ENCODE peak calls at places on chromosomes 2 and 18, in five cellular contexts. One of them, this sample, is unnamed.

GRCh38 chr18:35029103-35029502 is 12.1 kb upstream of the MAPRE2 start:
- DNase-seq in HepG2: no peak
- DNase-seq in GM12878: no peak
- DNase-seq in NT2/D1: no peak
- DNase-seq in H1: no peak
- DNase-seq in this sample: no peak

GRCh38 chr2:171706152-171706803 is 19.0 kb downstream of the DYNC1I2 start:
- DNase-seq in H1: no peak
- DNase-seq in NT2/D1: no peak
- DNase-seq in GM12878: no peak
- DNase-seq in HepG2: peak; percentile 34
- DNase-seq in this sample: no peak

GRCh38 chr2:227472265-227473018 is 486 bp downstream of the AGFG1 start:
- DNase-seq in NT2/D1: no peak
- DNase-seq in HepG2: no peak
- DNase-seq in GM12878: no peak
- DNase-seq in H1: no peak
- DNase-seq in this sample: peak; percentile 52

GRCh38 chr2:236507393-236508085 is 62.1 kb upstream of the ACKR3 start:
- DNase-seq in GM12878: no peak
- DNase-seq in H1: peak; percentile 50
- DNase-seq in HepG2: no peak
- DNase-seq in NT2/D1: no peak
- DNase-seq in this sample: no peak

GRCh38 chr2:136232447-136233172 is 114.7 kb upstream of the CXCR4 start:
- DNase-seq in GM12878: no peak
- DNase-seq in H1: no peak
- DNase-seq in HepG2: no peak
- DNase-seq in NT2/D1: no peak
- DNase-seq in this sample: no peak

GRCh38 chr18:66826211-66826610 is 222.3 kb upstream of the CDH19 start:
- DNase-seq in HepG2: no peak
- DNase-seq in NT2/D1: no peak
- DNase-seq in H1: no peak
- DNase-seq in GM12878: no peak
- DNase-seq in this sample: no peak

GRCh38 chr2:31339696-31340095 is 74.8 kb downstream of the XDH start:
- DNase-seq in H1: no peak
- DNase-seq in NT2/D1: no peak
- DNase-seq in GM12878: no peak
- DNase-seq in HepG2: no peak
- DNase-seq in this sample: no peak

GRCh38 chr2:235966932-235967331 is 201.3 kb downstream of the GBX2 start:
- DNase-seq in HepG2: no peak
- DNase-seq in NT2/D1: no peak
- DNase-seq in GM12878: no peak
- DNase-seq in H1: no peak
- DNase-seq in this sample: no peak

GRCh38 chr2:38948995-38949394 is 59.3 kb downstream of the ARHGEF33 start:
- DNase-seq in NT2/D1: no peak
- DNase-seq in H1: no peak
- DNase-seq in HepG2: peak; percentile 76
- DNase-seq in GM12878: no peak
- DNase-seq in this sample: no peak

GRCh38 chr2:203718087-203718486 is 11.6 kb downstream of the CD28 start:
- DNase-seq in HepG2: no peak
- DNase-seq in H1: no peak
- DNase-seq in NT2/D1: no peak
- DNase-seq in GM12878: peak; percentile 36
- DNase-seq in this sample: no peak

GRCh38 chr18:69401475-69402218 is 959 bp downstream of the DOK6 start:
- DNase-seq in GM12878: no peak
- DNase-seq in HepG2: no peak
- DNase-seq in H1: no peak
- DNase-seq in NT2/D1: no peak
- DNase-seq in this sample: peak; percentile 11

GRCh38 chr18:62672600-62672999 is 42.7 kb upstream of the PHLPP1 start:
- DNase-seq in NT2/D1: no peak
- DNase-seq in HepG2: peak; percentile 16
- DNase-seq in GM12878: no peak
- DNase-seq in H1: no peak
- DNase-seq in this sample: no peak

GRCh38 chr18:56702946-56703345 is 51.8 kb downstream of the WDR7 start:
- DNase-seq in GM12878: no peak
- DNase-seq in H1: no peak
- DNase-seq in NT2/D1: peak; percentile 3
- DNase-seq in HepG2: peak; percentile 24
- DNase-seq in this sample: peak; percentile 22

GRCh38 chr2:106183093-106183837 is 10.8 kb downstream of the UXS1 start:
- DNase-seq in H1: no peak
- DNase-seq in HepG2: no peak
- DNase-seq in NT2/D1: no peak
- DNase-seq in GM12878: no peak
- DNase-seq in this sample: no peak

GRCh38 chr2:54559593-54560145 is 103.5 kb downstream of the SPTBN1 start:
- DNase-seq in NT2/D1: no peak
- DNase-seq in GM12878: no peak
- DNase-seq in HepG2: peak; percentile 83
- DNase-seq in H1: no peak
- DNase-seq in this sample: no peak

GRCh38 chr2:230913406-230913805 is 11.6 kb downstream of the GPR55 start:
- DNase-seq in GM12878: no peak
- DNase-seq in HepG2: peak; percentile 40
- DNase-seq in H1: no peak
- DNase-seq in NT2/D1: no peak
- DNase-seq in this sample: peak; percentile 57

GRCh38 chr2:190947711-190948251 is 66.2 kb downstream of the STAT1 start:
- DNase-seq in HepG2: peak; percentile 51
- DNase-seq in H1: no peak
- DNase-seq in NT2/D1: no peak
- DNase-seq in GM12878: peak; percentile 45
- DNase-seq in this sample: no peak

DNA sequence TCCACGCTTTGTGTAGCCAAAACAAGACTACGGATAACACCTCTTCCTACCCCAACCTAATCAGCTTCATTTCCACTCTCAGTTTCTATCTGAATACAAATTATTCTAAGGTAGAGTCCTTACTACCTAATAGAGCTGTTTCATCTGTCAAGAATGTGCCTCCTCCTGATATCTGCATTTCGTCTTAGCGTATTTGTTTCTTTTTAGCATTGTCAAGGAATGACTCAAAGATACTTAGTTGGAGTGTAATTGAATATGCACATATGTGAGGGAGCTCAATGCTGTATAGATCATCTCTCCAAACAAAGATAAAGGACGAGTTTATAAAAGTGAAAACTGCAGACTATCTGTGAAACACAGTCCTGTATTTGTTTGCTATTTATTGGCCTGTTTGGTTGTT is 2059.3 kb upstream of the CELF4 start:
- DNase-seq in H1: peak; percentile 7
- DNase-seq in HepG2: no peak
- DNase-seq in GM12878: no peak
- DNase-seq in NT2/D1: no peak
- DNase-seq in this sample: no peak
- TF ChIP-seq SUZ12 in H1: no peak
- TF ChIP-seq SUZ12 in HepG2: no peak
- TF ChIP-seq SUZ12 in GM12878: no peak
- TF ChIP-seq SUZ12 in NT2/D1: no peak
- TF ChIP-seq SUZ12 in this sample: no peak

GRCh38 chr2:32947076-32947483 is 327 bp downstream of the LTBP1 start:
- DNase-seq in NT2/D1: no peak
- DNase-seq in H1: no peak
- DNase-seq in HepG2: no peak
- DNase-seq in GM12878: no peak
- DNase-seq in this sample: peak; percentile 50
- TF ChIP-seq SUZ12 in NT2/D1: no peak
- TF ChIP-seq SUZ12 in H1: no peak
- TF ChIP-seq SUZ12 in HepG2: no peak
- TF ChIP-seq SUZ12 in GM12878: no peak
- TF ChIP-seq SUZ12 in this sample: no peak

GRCh38 chr2:457287-457686 is 169.4 kb upstream of the ALKAL2 start:
- DNase-seq in GM12878: no peak
- DNase-seq in HepG2: no peak
- DNase-seq in H1: no peak
- DNase-seq in NT2/D1: no peak
- DNase-seq in this sample: no peak

GRCh38 chr2:458431-458827 is 170.5 kb upstream of the ALKAL2 start:
- DNase-seq in NT2/D1: no peak
- DNase-seq in H1: no peak
- DNase-seq in HepG2: no peak
- DNase-seq in GM12878: no peak
- DNase-seq in this sample: no peak

GRCh38 chr2:464562-465309 is 176.8 kb upstream of the ALKAL2 start:
- DNase-seq in NT2/D1: no peak
- DNase-seq in HepG2: no peak
- DNase-seq in H1: no peak
- DNase-seq in GM12878: no peak
- DNase-seq in this sample: no peak

GRCh38 chr2:457792-458430 is 170.0 kb upstream of the ALKAL2 start:
- DNase-seq in NT2/D1: no peak
- DNase-seq in GM12878: no peak
- DNase-seq in HepG2: no peak
- DNase-seq in H1: no peak
- DNase-seq in this sample: no peak

DNA sequence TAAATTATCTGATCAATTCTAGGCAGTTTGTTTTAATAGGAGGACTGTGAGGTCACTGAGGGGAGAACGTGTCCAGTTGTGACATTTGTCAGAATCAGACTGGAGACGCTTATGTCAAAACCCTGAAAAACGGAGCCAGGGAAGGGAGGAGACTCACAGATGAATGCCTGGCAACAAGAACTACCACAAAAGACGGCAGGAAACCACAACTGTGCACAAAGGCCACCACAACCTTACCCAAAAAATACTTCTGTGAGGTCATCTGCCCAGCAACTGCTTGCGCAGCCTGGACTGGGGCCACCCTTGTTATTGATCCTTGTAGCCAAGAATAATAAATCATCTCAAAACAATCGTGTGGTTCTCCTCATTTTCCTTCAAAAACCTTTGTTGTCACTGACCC is 173.0 kb upstream of the ALKAL2 start:
- DNase-seq in NT2/D1: no peak
- DNase-seq in GM12878: no peak
- DNase-seq in H1: no peak
- DNase-seq in HepG2: no peak
- DNase-seq in this sample: no peak
- TF ChIP-seq SUZ12 in NT2/D1: no peak
- TF ChIP-seq SUZ12 in GM12878: no peak
- TF ChIP-seq SUZ12 in H1: no peak
- TF ChIP-seq SUZ12 in HepG2: no peak
- TF ChIP-seq SUZ12 in this sample: no peak

GRCh38 chr2:90069290-90069894 is 1377.9 kb downstream of the RPIA start:
- DNase-seq in HepG2: peak; percentile 40
- DNase-seq in GM12878: no peak
- DNase-seq in NT2/D1: peak; percentile 51
- DNase-seq in H1: peak; percentile 56
- DNase-seq in this sample: peak; percentile 54
- TF ChIP-seq SUZ12 in HepG2: no peak
- TF ChIP-seq SUZ12 in GM12878: no peak
- TF ChIP-seq SUZ12 in NT2/D1: no peak
- TF ChIP-seq SUZ12 in H1: no peak
- TF ChIP-seq SUZ12 in this sample: no peak

DNA sequence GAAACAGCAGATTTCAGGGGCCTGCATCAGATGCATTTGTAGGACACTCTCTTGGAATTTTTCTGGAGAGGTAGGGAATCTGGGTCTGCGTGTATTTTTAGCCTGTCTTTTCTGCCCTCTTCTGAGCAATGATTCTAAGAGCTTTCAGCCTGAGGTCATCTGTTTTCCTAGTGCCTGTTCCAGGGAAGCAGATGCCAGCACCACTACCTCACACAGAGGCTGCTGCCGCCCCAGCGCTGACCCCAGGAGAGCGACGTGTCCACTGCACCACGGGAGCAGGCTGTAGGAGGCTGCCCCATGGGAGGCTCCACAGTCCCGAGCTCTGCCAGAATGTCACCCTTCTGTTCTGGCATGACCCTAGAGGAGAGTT is 316.5 kb downstream of the CYP26B1 start:
- DNase-seq in NT2/D1: no peak
- DNase-seq in HepG2: no peak
- DNase-seq in H1: no peak
- DNase-seq in GM12878: no peak
- DNase-seq in this sample: no peak
- TF ChIP-seq SUZ12 in NT2/D1: no peak
- TF ChIP-seq SUZ12 in HepG2: no peak
- TF ChIP-seq SUZ12 in H1: no peak
- TF ChIP-seq SUZ12 in GM12878: no peak
- TF ChIP-seq SUZ12 in this sample: no peak

DNA sequence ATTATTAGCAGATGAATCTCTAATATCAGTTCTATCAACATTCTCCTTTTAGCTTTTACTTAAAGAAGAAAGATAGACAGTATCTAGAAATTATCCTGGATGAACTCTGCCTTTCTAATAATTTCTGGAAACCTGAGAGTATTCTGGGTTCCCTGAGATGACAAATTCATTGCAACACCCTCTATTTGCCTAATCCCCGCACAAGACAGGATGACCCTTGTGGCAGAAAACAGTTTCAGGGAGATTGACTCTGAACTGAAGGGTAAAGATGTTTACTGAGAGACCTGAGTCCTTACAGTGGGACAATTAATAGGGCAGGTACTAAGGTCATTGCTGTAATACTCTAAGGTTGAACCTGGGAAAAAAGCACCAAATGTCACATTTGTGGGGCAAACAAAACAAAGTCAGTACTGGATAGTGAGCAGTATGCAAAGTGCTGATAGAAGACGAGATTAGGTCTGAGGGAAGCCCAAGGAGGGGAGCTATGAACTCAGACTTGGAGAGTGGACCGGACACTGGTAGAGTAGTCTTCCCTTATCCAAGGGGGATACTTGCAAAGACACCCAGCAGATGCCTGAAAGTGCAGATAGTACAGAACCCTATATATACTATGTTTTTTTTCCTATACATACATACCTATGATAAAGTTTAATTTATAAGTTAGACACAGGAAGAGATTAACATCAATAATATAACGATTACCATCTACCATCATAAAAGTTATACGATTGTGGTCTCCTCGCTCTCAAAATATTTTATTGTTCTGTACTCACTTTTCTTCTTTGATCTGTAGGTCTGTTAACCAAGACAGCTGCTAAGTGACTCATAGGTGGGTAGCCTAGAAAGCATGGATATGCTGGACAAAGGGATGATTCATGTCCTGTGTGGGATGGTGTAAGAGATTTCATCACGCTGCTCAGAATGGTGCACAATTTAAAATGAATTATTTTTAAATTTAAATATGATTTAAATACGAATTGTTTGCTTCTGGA is 148.3 kb upstream of the KLHL14 start:
- DNase-seq in HepG2: peak; percentile 70
- DNase-seq in H1: no peak
- DNase-seq in NT2/D1: no peak
- DNase-seq in GM12878: no peak
- DNase-seq in this sample: no peak
- TF ChIP-seq SUZ12 in HepG2: no peak
- TF ChIP-seq SUZ12 in H1: no peak
- TF ChIP-seq SUZ12 in NT2/D1: no peak
- TF ChIP-seq SUZ12 in GM12878: no peak
- TF ChIP-seq SUZ12 in this sample: no peak

DNA sequence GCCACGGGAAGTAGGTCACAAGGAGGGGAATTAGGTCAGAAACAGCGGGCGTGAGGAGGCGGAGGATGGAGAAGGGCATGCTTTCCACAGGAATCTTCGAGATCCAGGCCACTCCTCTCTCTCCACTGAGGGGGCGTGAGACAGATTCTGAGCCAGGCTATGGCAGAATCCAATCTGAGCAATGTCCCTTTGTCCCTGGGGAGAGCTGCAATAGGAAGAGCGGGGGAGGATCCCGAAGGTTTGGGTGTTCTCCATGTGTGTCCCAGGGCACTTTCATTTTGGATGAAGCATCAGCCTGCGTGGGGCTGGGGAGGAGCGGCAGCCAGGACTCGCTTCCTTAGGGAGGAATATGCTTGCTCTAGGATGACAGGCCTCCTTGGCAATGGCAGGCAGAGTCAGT is 84.0 kb downstream of the LIPG start:
- DNase-seq in H1: no peak
- DNase-seq in HepG2: no peak
- DNase-seq in GM12878: no peak
- DNase-seq in NT2/D1: no peak
- DNase-seq in this sample: no peak
- TF ChIP-seq SUZ12 in H1: no peak
- TF ChIP-seq SUZ12 in HepG2: no peak
- TF ChIP-seq SUZ12 in GM12878: no peak
- TF ChIP-seq SUZ12 in NT2/D1: no peak
- TF ChIP-seq SUZ12 in this sample: no peak